ENCODE peak calls at places on chromosomes 12 and 14, in seven cellular contexts. N, V, K, F, T, W and S are unnamed samples.

GRCh38 chr12:67645571-67645970 is 3.0 kb upstream of the DYRK2 start:
- DNase-seq in N (no peak), V (peak), K (no peak), F (no peak), T (no peak), W (no peak), S (no peak)

GRCh38 chr14:27605298-27605697 is 1007.5 kb upstream of the NOVA1 start:
- DNase-seq in N (no peak), V (no peak), K (no peak), F (no peak), T (no peak), W (no peak), S (no peak)

GRCh38 chr12:10901427-10901826 is 7.9 kb downstream of the TAS2R13 start:
- DNase-seq in N (no peak), V (no peak), K (no peak), F (no peak), T (no peak), W (no peak), S (no peak)

GRCh38 chr12:51393676-51394545 is 2.7 kb upstream of the GALNT6 start:
- DNase-seq in N (no peak), V (peak), K (peak), F (peak), T (peak), W (no peak), S (peak)

GRCh38 chr12:75894965-75895754 is 136.4 kb downstream of the PHLDA1 start:
- DNase-seq in N (peak), V (no peak), K (no peak), F (no peak), T (no peak), W (no peak), S (no peak)

GRCh38 chr12:115320967-115321366 is 637.0 kb upstream of the TBX3 start:
- DNase-seq in N (no peak), V (no peak), K (no peak), F (no peak), T (no peak), W (peak), S (no peak)

GRCh38 chr12:25054783-25055144 is 105.9 kb upstream of the BCAT1 start:
- DNase-seq in N (no peak), V (peak), K (peak), F (no peak), T (no peak), W (no peak), S (no peak)

GRCh38 chr12:67625004-67625403 is 23.5 kb upstream of the DYRK2 start:
- DNase-seq in N (no peak), V (no peak), K (no peak), F (no peak), T (no peak), W (no peak), S (no peak)

DNA sequence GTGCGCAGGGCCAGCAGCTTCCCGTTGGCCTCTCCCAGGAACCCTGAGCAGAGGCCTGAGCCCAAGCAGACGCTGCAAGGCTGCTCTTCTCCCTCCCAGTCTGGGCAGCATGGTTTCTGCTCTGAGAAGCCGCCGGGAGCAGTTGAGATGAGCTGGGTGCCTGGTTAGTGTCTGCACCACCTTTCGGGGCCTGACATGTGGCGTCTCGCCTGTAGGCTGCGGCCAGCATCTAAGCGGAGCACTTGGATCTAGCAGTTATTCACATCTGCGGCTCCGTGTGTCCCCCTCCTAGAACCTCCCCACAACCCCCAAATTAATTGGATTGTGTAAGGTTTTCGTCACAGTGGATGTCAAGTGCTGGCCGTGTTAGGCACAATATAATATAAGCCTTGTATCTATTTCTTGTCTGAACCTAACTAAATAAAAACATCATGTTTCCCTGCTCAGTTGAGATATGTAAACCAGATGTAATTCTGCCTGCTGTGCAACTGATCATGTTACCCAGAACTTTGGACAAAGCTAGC is 45.6 kb downstream of the ELK3 start:
- DNase-seq in N (no peak), V (no peak), K (no peak), F (no peak), T (peak), W (no peak), S (no peak)
- H3K4me3 ChIP-seq in N (no peak), V (no peak), K (no peak), F (no peak), T (no peak), W (no peak), S (no peak)

GRCh38 chr12:116455540-116456306 is 103.5 kb upstream of the MAP1LC3B2 start:
- DNase-seq in N (peak), V (peak), K (no peak), F (peak), T (peak), W (peak), S (peak)
- H3K4me3 ChIP-seq in N (peak), V (no peak), K (no peak), F (no peak), T (no peak), W (no peak), S (no peak)

DNA sequence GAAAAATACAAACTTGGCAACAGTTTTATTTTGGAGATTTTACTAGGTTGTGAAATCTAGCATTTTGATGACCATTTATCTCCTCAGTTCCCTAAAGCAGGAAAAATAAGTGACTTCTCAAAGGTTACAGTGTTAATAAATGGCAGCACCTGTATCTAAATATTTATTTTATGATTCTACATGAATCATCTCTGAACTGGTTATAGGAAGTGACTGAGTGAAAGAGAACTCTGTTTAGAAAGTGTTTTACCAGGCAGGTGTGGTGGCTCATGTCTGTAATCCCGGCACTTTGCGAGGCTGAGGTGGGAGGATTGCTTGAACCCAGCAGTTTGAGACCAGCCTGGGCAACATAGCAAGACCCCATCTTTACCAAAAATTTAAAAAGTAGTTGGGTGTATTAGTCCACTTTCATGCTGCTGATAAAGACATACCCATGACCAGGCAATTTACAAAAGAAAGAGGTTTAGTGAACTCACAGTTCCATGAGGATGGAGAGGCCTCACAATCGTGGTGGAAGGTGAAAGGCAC is 26.3 kb downstream of the MIPOL1 start:
- DNase-seq in N (no peak), V (no peak), K (no peak), F (no peak), T (no peak), W (no peak), S (no peak)
- H3K4me3 ChIP-seq in N (no peak), V (no peak), K (no peak), F (no peak), T (no peak), W (no peak), S (no peak)

GRCh38 chr14:69617796-69618195 is 6.4 kb downstream of the SUSD6 start:
- DNase-seq in N (no peak), V (no peak), K (no peak), F (no peak), T (no peak), W (no peak), S (no peak)

GRCh38 chr14:69619007-69619406 is 7.6 kb downstream of the SUSD6 start:
- DNase-seq in N (no peak), V (no peak), K (no peak), F (no peak), T (no peak), W (no peak), S (no peak)

GRCh38 chr14:69614592-69614991 is 3.2 kb downstream of the SUSD6 start:
- DNase-seq in N (no peak), V (no peak), K (no peak), F (no peak), T (peak), W (no peak), S (no peak)

GRCh38 chr14:69615471-69616407 is 4.3 kb downstream of the SUSD6 start:
- DNase-seq in N (no peak), V (peak), K (peak), F (peak), T (peak), W (peak), S (peak)

DNA sequence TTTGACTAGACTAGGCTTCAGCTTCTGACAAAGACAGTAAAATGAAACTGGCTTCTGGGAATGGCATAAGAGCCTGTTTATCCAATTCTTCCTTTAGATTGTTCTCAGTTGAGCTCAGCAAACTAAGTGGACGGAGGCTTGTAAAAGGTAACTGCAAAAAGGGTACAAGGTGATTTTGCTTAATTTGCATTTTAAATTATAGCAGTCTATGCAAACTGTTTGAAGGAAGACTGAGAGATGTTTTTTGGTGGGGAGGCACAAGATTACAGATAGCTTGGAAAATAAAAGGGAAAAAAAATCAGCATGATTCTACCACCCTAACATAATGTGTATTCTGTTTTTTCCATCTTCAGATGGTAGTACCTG is 5.0 kb downstream of the SUSD6 start:
- DNase-seq in N (no peak), V (no peak), K (no peak), F (no peak), T (no peak), W (no peak), S (no peak)
- H3K4me3 ChIP-seq in N (no peak), V (peak), K (peak), F (no peak), T (no peak), W (peak), S (peak)

GRCh38 chr12:94191023-94191422 is 42.6 kb downstream of the PLXNC1 start:
- DNase-seq in N (no peak), V (no peak), K (no peak), F (no peak), T (no peak), W (no peak), S (no peak)

GRCh38 chr12:94190623-94191022 is 42.2 kb downstream of the PLXNC1 start:
- DNase-seq in N (no peak), V (no peak), K (no peak), F (no peak), T (no peak), W (no peak), S (no peak)

GRCh38 chr12:94193623-94194022 is 45.2 kb downstream of the PLXNC1 start:
- DNase-seq in N (no peak), V (no peak), K (no peak), F (no peak), T (no peak), W (no peak), S (no peak)

GRCh38 chr12:94193168-94193567 is 44.8 kb downstream of the PLXNC1 start:
- DNase-seq in N (no peak), V (no peak), K (no peak), F (no peak), T (no peak), W (no peak), S (no peak)

DNA sequence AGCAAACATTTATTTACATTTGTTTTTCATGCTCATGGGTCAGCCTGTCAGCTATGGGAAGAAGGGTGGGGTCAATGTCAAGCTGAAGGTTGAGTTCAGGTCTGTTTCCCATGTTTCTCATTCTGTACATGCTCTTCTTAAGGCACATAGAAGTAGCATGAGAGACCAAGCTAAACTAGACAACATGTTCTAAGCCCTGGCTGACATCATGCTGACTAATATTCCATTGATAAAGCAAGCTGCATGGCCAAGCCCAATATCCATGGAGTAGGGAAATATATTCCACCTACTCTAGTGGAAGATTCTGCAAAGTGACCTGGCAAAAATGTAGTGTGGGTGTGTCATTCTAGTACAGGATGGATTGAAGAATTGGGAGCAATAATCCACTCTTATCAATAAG is 44.1 kb downstream of the PLXNC1 start:
- DNase-seq in N (no peak), V (no peak), K (no peak), F (no peak), T (no peak), W (no peak), S (no peak)
- H3K4me3 ChIP-seq in N (no peak), V (no peak), K (no peak), F (no peak), T (no peak), W (no peak), S (no peak)